ENCODE peak calls at places on chromosomes 12 and 14, in nine cellular contexts. One of them, this sample, is unnamed.

GRCh38 chr12:22118206-22118605 is 72.2 kb downstream of the CMAS start:
- DNase-seq in lung: no peak
- DNase-seq in astrocyte of the cerebellum: no peak
- DNase-seq in cardiac muscle cell: peak; percentile 64
- DNase-seq in BJ: no peak
- DNase-seq in tibial nerve: no peak
- DNase-seq in lower leg skin: no peak
- DNase-seq in A549: no peak
- DNase-seq in psoas muscle: no peak
- DNase-seq in this sample: no peak

GRCh38 chr12:109116611-109116949 is 193 bp downstream of the ACACB start:
- DNase-seq in lung: no peak
- DNase-seq in A549: no peak
- DNase-seq in cardiac muscle cell: no peak
- DNase-seq in BJ: no peak
- DNase-seq in psoas muscle: no peak
- DNase-seq in astrocyte of the cerebellum: no peak
- DNase-seq in lower leg skin: no peak
- DNase-seq in tibial nerve: no peak
- DNase-seq in this sample: no peak

GRCh38 chr14:94598816-94599655 is 13.2 kb upstream of the SERPINA3 start:
- DNase-seq in astrocyte of the cerebellum: peak; percentile 98
- DNase-seq in tibial nerve: peak; percentile 79
- DNase-seq in psoas muscle: peak; percentile 81
- DNase-seq in lower leg skin: peak; percentile 82
- DNase-seq in BJ: peak; percentile 60
- DNase-seq in cardiac muscle cell: no peak
- DNase-seq in lung: peak; percentile 62
- DNase-seq in A549: peak; percentile 98
- DNase-seq in this sample: peak; percentile 99

GRCh38 chr12:96850676-96851075 is 56.4 kb upstream of the NEDD1 start:
- DNase-seq in cardiac muscle cell: no peak
- DNase-seq in A549: no peak
- DNase-seq in BJ: no peak
- DNase-seq in tibial nerve: no peak
- DNase-seq in lower leg skin: no peak
- DNase-seq in psoas muscle: no peak
- DNase-seq in lung: no peak
- DNase-seq in astrocyte of the cerebellum: no peak
- DNase-seq in this sample: no peak

GRCh38 chr12:123602651-123603195 is 824 bp downstream of the DDX55 start:
- DNase-seq in BJ: no peak
- DNase-seq in lower leg skin: no peak
- DNase-seq in A549: no peak
- DNase-seq in cardiac muscle cell: no peak
- DNase-seq in astrocyte of the cerebellum: no peak
- DNase-seq in psoas muscle: no peak
- DNase-seq in tibial nerve: no peak
- DNase-seq in lung: no peak
- DNase-seq in this sample: peak; percentile 20

GRCh38 chr12:108333898-108334699 is 5.0 kb downstream of the CMKLR1 start:
- DNase-seq in BJ: no peak
- DNase-seq in psoas muscle: peak; percentile 35
- DNase-seq in cardiac muscle cell: no peak
- DNase-seq in lower leg skin: no peak
- DNase-seq in A549: no peak
- DNase-seq in astrocyte of the cerebellum: no peak
- DNase-seq in tibial nerve: no peak
- DNase-seq in lung: no peak
- DNase-seq in this sample: peak; percentile 57

GRCh38 chr12:3371018-3371417 is 120.0 kb upstream of the PRMT8 start:
- DNase-seq in tibial nerve: no peak
- DNase-seq in BJ: no peak
- DNase-seq in lung: no peak
- DNase-seq in A549: no peak
- DNase-seq in lower leg skin: no peak
- DNase-seq in astrocyte of the cerebellum: no peak
- DNase-seq in cardiac muscle cell: no peak
- DNase-seq in psoas muscle: no peak
- DNase-seq in this sample: no peak

GRCh38 chr14:64979336-64980074 is 7.2 kb upstream of the FNTB start:
- DNase-seq in A549: peak; percentile 45
- DNase-seq in cardiac muscle cell: peak; percentile 21
- DNase-seq in psoas muscle: no peak
- DNase-seq in astrocyte of the cerebellum: peak; percentile 19
- DNase-seq in BJ: no peak
- DNase-seq in tibial nerve: no peak
- DNase-seq in lung: no peak
- DNase-seq in lower leg skin: no peak
- DNase-seq in this sample: no peak

GRCh38 chr12:30696103-30696408 is 387 bp upstream of the IPO8 start:
- DNase-seq in tibial nerve: no peak
- DNase-seq in lower leg skin: no peak
- DNase-seq in astrocyte of the cerebellum: no peak
- DNase-seq in A549: no peak
- DNase-seq in lung: no peak
- DNase-seq in BJ: no peak
- DNase-seq in psoas muscle: no peak
- DNase-seq in cardiac muscle cell: no peak
- DNase-seq in this sample: no peak

GRCh38 chr12:30696486-30696885 is 817 bp upstream of the IPO8 start:
- DNase-seq in lower leg skin: no peak
- DNase-seq in A549: no peak
- DNase-seq in lung: no peak
- DNase-seq in psoas muscle: peak; percentile 48
- DNase-seq in tibial nerve: no peak
- DNase-seq in astrocyte of the cerebellum: no peak
- DNase-seq in BJ: no peak
- DNase-seq in cardiac muscle cell: no peak
- DNase-seq in this sample: no peak

GRCh38 chr12:30694412-30694955 is 1.2 kb downstream of the IPO8 start:
- DNase-seq in astrocyte of the cerebellum: no peak
- DNase-seq in psoas muscle: no peak
- DNase-seq in A549: peak; percentile 7
- DNase-seq in cardiac muscle cell: no peak
- DNase-seq in tibial nerve: no peak
- DNase-seq in BJ: no peak
- DNase-seq in lower leg skin: no peak
- DNase-seq in lung: no peak
- DNase-seq in this sample: no peak

GRCh38 chr12:30694971-30695326 is 720 bp downstream of the IPO8 start:
- DNase-seq in cardiac muscle cell: peak; percentile 67
- DNase-seq in lung: peak; percentile 54
- DNase-seq in BJ: no peak
- DNase-seq in tibial nerve: peak; percentile 23
- DNase-seq in lower leg skin: no peak
- DNase-seq in astrocyte of the cerebellum: no peak
- DNase-seq in psoas muscle: peak; percentile 61
- DNase-seq in A549: peak; percentile 53
- DNase-seq in this sample: peak; percentile 45

DNA sequence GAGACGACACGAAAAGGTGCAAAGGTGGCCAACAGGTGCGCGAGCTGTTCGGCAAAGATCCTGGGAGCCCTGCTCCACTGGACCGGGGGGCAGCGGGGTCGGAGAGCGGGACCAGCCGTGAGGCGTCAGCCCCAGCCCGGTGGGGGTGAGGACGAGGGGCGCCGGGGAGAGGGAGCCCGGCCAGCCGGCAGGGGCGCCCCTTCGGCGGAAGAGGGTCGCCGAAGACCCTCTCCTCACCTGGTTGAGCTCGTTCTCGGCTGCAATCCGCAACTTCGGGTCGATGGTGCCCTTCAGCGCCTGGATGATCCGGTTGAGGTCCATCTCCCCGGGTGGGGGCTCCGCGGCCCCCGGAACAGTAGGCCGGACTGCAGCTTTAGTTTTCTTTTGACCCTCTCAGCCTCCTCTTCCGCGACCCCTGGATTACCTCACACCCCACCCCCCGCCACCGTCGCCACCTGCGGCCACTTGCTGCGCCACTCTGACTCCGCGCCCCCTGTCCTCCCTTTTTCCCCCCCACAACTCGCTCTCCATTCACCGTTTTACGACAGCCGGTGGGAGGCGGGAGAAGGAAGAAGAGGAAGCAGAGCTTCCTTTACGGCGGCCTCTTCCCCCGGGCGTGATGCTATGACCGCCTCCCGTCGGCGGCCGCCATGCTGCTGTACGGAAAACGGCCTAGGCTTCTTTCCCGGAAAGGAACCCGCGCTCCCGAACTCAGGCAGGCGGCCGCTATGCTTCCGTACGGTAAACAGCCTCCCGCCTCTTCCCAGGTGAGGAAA is at the start of gene IPO8:
- DNase-seq in tibial nerve: peak; percentile 88
- DNase-seq in A549: peak; percentile 96
- DNase-seq in BJ: peak; percentile 45
- DNase-seq in astrocyte of the cerebellum: peak; percentile 76
- DNase-seq in lung: peak; percentile 92
- DNase-seq in lower leg skin: peak; percentile 91
- DNase-seq in cardiac muscle cell: peak; percentile 94
- DNase-seq in psoas muscle: peak; percentile 96
- DNase-seq in this sample: peak; percentile 93
- TF ChIP-seq CTCF in tibial nerve: no peak
- TF ChIP-seq CTCF in A549: peak; percentile 28
- TF ChIP-seq CTCF in BJ: peak; percentile 51
- TF ChIP-seq CTCF in astrocyte of the cerebellum: peak; percentile 46
- TF ChIP-seq CTCF in lung: no peak
- TF ChIP-seq CTCF in lower leg skin: no peak
- TF ChIP-seq CTCF in cardiac muscle cell: peak; percentile 36
- TF ChIP-seq CTCF in psoas muscle: peak; percentile 26
- TF ChIP-seq CTCF in this sample: peak; percentile 22

GRCh38 chr14:44961730-44962572 is at the start of the genes KLHL28 and TOGARAM1:
- DNase-seq in psoas muscle: peak; percentile 97
- DNase-seq in lower leg skin: peak; percentile 100
- DNase-seq in lung: peak; percentile 99
- DNase-seq in cardiac muscle cell: peak; percentile 99
- DNase-seq in A549: peak; percentile 100
- DNase-seq in BJ: peak; percentile 100
- DNase-seq in tibial nerve: peak; percentile 100
- DNase-seq in astrocyte of the cerebellum: peak; percentile 100
- DNase-seq in this sample: peak; percentile 100

GRCh38 chr14:44959538-44959937 is 2.2 kb downstream of the KLHL28 start:
- DNase-seq in psoas muscle: no peak
- DNase-seq in cardiac muscle cell: no peak
- DNase-seq in BJ: no peak
- DNase-seq in astrocyte of the cerebellum: no peak
- DNase-seq in tibial nerve: no peak
- DNase-seq in lower leg skin: no peak
- DNase-seq in lung: no peak
- DNase-seq in A549: no peak
- DNase-seq in this sample: no peak

GRCh38 chr14:44960646-44961045 is 1.1 kb downstream of the KLHL28 start:
- DNase-seq in psoas muscle: no peak
- DNase-seq in astrocyte of the cerebellum: no peak
- DNase-seq in cardiac muscle cell: no peak
- DNase-seq in A549: no peak
- DNase-seq in BJ: no peak
- DNase-seq in tibial nerve: no peak
- DNase-seq in lower leg skin: no peak
- DNase-seq in lung: no peak
- DNase-seq in this sample: peak; percentile 7

GRCh38 chr14:44961151-44961729 is 507 bp downstream of the KLHL28 start:
- DNase-seq in astrocyte of the cerebellum: peak; percentile 11
- DNase-seq in lower leg skin: peak; percentile 54
- DNase-seq in lung: peak; percentile 59
- DNase-seq in BJ: no peak
- DNase-seq in psoas muscle: peak; percentile 70
- DNase-seq in A549: peak; percentile 53
- DNase-seq in tibial nerve: peak; percentile 42
- DNase-seq in cardiac muscle cell: peak; percentile 78
- DNase-seq in this sample: peak; percentile 65

DNA sequence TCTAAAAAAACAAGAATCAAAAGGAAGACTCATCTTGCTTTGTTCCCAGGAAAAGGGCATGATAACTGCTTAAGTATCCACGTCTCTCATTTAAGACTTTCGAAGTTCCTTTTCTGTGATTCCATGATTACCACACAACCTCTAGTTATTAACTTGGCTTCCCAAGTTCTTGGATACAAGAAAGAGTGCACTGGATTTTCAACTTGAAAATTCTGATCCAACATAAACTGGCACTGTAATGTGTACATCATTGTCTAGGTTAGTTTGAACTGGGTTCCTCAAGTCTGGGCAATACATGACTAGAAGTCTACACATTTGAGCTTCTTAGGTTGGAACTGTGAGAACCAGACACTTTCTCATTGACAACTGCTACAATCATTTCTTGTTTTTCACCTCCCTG is 1.6 kb downstream of the KLHL28 start:
- DNase-seq in astrocyte of the cerebellum: no peak
- DNase-seq in BJ: no peak
- DNase-seq in A549: peak; percentile 6
- DNase-seq in psoas muscle: no peak
- DNase-seq in tibial nerve: no peak
- DNase-seq in cardiac muscle cell: no peak
- DNase-seq in lung: no peak
- DNase-seq in lower leg skin: no peak
- DNase-seq in this sample: peak; percentile 7
- H3K4me3 ChIP-seq in astrocyte of the cerebellum: peak overlapping the region; percentile 74
- H3K4me3 ChIP-seq in BJ: peak overlapping the region; percentile 71
- H3K4me3 ChIP-seq in A549: peak overlapping the region; percentile 76
- H3K4me3 ChIP-seq in psoas muscle: peak overlapping the region; percentile 89
- H3K4me3 ChIP-seq in tibial nerve: peak overlapping the region; percentile 94
- H3K4me3 ChIP-seq in cardiac muscle cell: peak overlapping the region; percentile 87
- H3K4me3 ChIP-seq in lung: no peak overlapping the region
- H3K4me3 ChIP-seq in lower leg skin: no peak overlapping the region
- H3K4me3 ChIP-seq in this sample: peak overlapping the region; percentile 87

DNA sequence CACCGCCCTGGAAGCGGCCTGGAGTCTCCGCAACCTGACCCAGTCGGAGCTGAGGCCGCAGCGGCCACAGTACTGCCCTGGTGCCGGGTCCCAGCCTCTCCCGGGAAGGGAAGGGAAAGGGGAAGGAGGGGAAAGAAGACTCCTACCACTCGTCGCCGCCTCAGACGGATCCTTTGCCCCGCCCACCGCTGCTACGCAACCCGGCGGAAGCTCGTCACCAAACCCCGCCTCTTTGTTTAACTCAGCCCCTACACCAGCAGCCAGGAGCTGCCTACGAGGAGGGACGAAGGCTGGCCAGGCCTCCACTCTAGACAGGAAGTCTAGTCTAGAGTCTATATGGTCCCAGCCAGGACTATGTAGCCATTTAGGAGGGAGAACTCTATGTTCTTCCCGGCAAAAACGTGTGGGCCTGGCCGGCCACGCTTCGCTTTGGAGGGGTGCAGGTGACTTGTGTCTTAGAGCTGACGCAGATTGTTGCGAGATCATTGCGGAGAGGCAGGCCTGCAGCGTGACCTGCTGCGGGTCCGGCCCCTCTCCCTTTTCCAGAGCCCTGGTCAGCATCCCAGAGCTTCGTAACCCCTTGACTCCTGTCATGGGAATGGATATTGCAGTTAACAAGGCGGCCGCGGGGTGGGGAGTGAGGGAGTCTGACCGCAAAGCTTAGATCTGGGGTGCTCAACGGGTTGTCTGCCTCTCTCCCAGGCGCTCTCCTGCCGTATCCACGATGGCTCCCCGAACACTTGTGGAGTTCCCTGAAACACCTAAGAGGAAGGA is at the start of gene RNF41:
- DNase-seq in lower leg skin: peak; percentile 98
- DNase-seq in BJ: peak; percentile 91
- DNase-seq in psoas muscle: peak; percentile 98
- DNase-seq in cardiac muscle cell: peak; percentile 97
- DNase-seq in lung: peak; percentile 97
- DNase-seq in astrocyte of the cerebellum: peak; percentile 93
- DNase-seq in tibial nerve: peak; percentile 98
- DNase-seq in A549: peak; percentile 97
- DNase-seq in this sample: peak; percentile 99
- TF ChIP-seq CTCF in lower leg skin: no peak
- TF ChIP-seq CTCF in BJ: no peak
- TF ChIP-seq CTCF in psoas muscle: peak; percentile 17
- TF ChIP-seq CTCF in cardiac muscle cell: peak; percentile 10
- TF ChIP-seq CTCF in lung: no peak
- TF ChIP-seq CTCF in astrocyte of the cerebellum: no peak
- TF ChIP-seq CTCF in tibial nerve: no peak
- TF ChIP-seq CTCF in A549: no peak
- TF ChIP-seq CTCF in this sample: no peak

GRCh38 chr12:13195848-13196301 is 651 bp upstream of the EMP1 start:
- DNase-seq in lower leg skin: no peak
- DNase-seq in lung: no peak
- DNase-seq in cardiac muscle cell: no peak
- DNase-seq in tibial nerve: no peak
- DNase-seq in A549: peak; percentile 63
- DNase-seq in psoas muscle: no peak
- DNase-seq in BJ: no peak
- DNase-seq in astrocyte of the cerebellum: no peak
- DNase-seq in this sample: no peak
- H3K4me3 ChIP-seq in lower leg skin: no peak overlapping the region
- H3K4me3 ChIP-seq in lung: no peak overlapping the region
- H3K4me3 ChIP-seq in cardiac muscle cell: no peak overlapping the region
- H3K4me3 ChIP-seq in tibial nerve: peak overlapping the region; percentile 50
- H3K4me3 ChIP-seq in A549: no peak overlapping the region
- H3K4me3 ChIP-seq in psoas muscle: peak overlapping the region; percentile 65
- H3K4me3 ChIP-seq in BJ: peak overlapping the region; percentile 15
- H3K4me3 ChIP-seq in astrocyte of the cerebellum: peak overlapping the region; percentile 75
- H3K4me3 ChIP-seq in this sample: peak overlapping the region; percentile 92